ENCODE peak calls at places on chromosomes 1 and 21, in six cellular contexts. T, I, G, J, S and D are unnamed samples. For H3K27me3, the result is how much of the 10 kb centered on the place peaks cover.

GRCh38 chr1:77605246-77606026 is 77.0 kb downstream of the ZZZ3 start:
- DNase-seq in T (no peak), I (no peak), G (peak), J (peak), S (peak), D (peak)

GRCh38 chr1:107687846-107688753 is 276.9 kb downstream of the VAV3 start:
- DNase-seq in T (no peak), I (no peak), G (no peak), J (peak), S (no peak), D (no peak)

GRCh38 chr1:235999259-235999925 is 65.5 kb downstream of the NID1 start:
- DNase-seq in T (no peak), I (peak), G (no peak), J (peak), S (peak), D (no peak)

GRCh38 chr1:91881280-91881679 is 4.7 kb downstream of the TGFBR3 start:
- DNase-seq in T (no peak), I (no peak), G (no peak), J (no peak), S (no peak), D (no peak)

GRCh38 chr1:6248798-6249731 is 5.1 kb downstream of the HES3 start:
- DNase-seq in T (peak), I (peak), G (no peak), J (peak), S (no peak), D (no peak)

GRCh38 chr1:26471498-26472329 is 526 bp upstream of the HMGN2 start:
- DNase-seq in T (peak), I (peak), G (peak), J (peak), S (peak), D (peak)

GRCh38 chr1:178057863-178058576 is 35.9 kb upstream of the RASAL2 start:
- DNase-seq in T (peak), I (no peak), G (no peak), J (peak), S (peak), D (peak)

GRCh38 chr1:5222626-5223025 is 568.2 kb downstream of the AJAP1 start:
- DNase-seq in T (no peak), I (no peak), G (no peak), J (no peak), S (no peak), D (no peak)

GRCh38 chr21:40618216-40618615 is 228.7 kb downstream of the DSCAM start:
- DNase-seq in T (no peak), I (no peak), G (no peak), J (no peak), S (no peak), D (no peak)

GRCh38 chr1:47433453-47434050 is 4.3 kb upstream of the FOXD2 start:
- DNase-seq in T (no peak), I (no peak), G (no peak), J (no peak), S (no peak), D (no peak)

GRCh38 chr1:27632387-27633297 is 2.3 kb downstream of the FGR start:
- DNase-seq in T (no peak), I (no peak), G (no peak), J (no peak), S (no peak), D (no peak)

GRCh38 chr1:46757256-46757955 is 38.5 kb upstream of the EFCAB14 start:
- DNase-seq in T (no peak), I (no peak), G (peak), J (peak), S (peak), D (no peak)

DNA sequence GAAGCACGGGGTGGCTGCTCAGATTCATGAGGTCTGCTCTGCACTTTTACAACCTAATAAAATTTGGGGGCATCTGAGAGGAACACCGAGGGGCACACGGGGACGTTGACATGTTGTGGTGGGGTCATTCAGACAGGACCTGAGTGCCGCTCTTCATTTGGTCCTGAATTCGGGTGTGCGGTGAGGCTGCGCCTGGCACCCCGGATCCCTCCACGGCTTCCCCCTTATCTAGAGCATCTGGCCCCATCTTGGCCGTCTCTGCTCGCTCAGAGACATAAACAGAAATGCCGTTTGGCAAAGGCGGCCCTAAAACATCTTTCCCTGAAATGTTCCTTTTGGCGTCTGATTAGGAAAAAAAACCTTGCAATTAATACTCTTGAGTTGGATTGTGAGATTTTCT is 157.2 kb downstream of the PRDM16 start:
- DNase-seq in T (no peak), I (no peak), G (no peak), J (no peak), S (no peak), D (no peak)
- H3K27me3 ChIP-seq in T (under half), I (under half), G (under half), J (under half), S (under half), D (under half)

GRCh38 chr1:8239306-8240023 is 78.4 kb upstream of the SLC45A1 start:
- DNase-seq in T (peak), I (no peak), G (no peak), J (no peak), S (peak), D (no peak)
- H3K27me3 ChIP-seq in T (under half), I (under half), G (under half), J (under half), S (under half), D (under half)

DNA sequence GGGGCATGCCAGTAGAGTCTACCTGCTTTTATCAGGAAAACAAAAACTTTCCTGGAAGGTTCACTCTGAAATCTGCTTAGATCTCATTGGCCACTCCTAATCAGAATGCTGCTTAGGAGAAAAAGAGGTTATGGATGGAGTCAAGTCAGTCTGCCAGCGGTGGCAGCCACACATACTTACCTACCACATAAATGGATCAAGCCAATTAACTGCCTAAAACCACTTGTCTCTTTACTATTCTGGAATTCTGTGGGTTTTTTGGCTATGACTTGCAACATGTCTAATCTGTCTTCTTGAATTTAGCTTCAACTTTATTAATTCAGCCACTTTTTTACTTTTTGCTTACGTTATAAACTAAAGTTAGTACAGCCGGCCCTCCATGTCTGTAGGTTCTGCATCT is 140.2 kb upstream of the SERTAD4 start:
- DNase-seq in T (no peak), I (no peak), G (no peak), J (no peak), S (no peak), D (no peak)
- H3K27me3 ChIP-seq in T (under half), I (under half), G (under half), J (under half), S (under half), D (under half)

DNA sequence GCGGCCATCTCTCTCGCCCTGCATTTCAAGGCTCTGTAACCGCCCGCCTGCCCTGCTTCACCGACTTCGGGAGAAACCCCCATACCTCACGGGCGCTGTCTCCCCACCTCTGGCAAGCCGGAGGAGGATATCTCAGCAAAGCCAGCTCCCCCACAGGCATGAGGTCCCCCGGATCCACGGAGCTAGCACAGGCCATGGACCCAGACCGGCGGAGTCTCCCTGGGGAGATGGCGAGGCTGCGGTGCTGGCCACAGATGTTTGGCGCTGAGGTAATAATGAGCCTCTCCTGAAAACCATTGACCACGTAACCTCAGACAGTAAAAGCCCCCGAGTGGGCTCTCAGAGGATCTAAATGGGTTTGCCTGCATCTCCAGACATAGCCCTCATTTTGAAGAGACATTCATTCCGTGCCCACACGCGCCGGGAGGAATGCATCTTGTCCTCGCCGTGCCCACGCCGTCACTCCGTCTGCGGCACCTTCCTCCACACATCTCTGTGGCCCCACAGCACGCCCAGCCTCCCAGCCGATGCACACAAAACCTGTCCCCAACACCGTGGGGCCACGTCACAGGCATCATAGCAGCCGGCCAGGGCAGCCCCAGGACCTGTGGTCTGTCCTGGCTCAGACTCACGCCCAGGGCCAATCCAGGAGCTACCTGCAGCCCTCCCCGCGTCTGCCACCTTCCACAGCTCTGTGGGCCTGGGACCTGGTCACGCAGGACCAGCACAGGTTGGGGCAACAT is 150.9 kb downstream of the PRDM16 start:
- DNase-seq in T (no peak), I (no peak), G (no peak), J (no peak), S (no peak), D (no peak)
- H3K27me3 ChIP-seq in T (under half), I (under half), G (under half), J (half or more), S (under half), D (under half)

GRCh38 chr1:204706838-204707509 is 21.4 kb upstream of the LRRN2 start:
- DNase-seq in T (no peak), I (no peak), G (no peak), J (no peak), S (no peak), D (no peak)
- H3K27me3 ChIP-seq in T (under half), I (under half), G (under half), J (half or more), S (under half), D (under half)

GRCh38 chr1:10874351-10874750 is 77.9 kb upstream of the CASZ1 start:
- DNase-seq in T (no peak), I (no peak), G (no peak), J (no peak), S (no peak), D (no peak)

GRCh38 chr1:10869933-10870332 is 73.5 kb upstream of the CASZ1 start:
- DNase-seq in T (no peak), I (no peak), G (no peak), J (no peak), S (no peak), D (no peak)

GRCh38 chr1:10868599-10868965 is 72.1 kb upstream of the CASZ1 start:
- DNase-seq in T (no peak), I (no peak), G (no peak), J (no peak), S (no peak), D (no peak)

GRCh38 chr1:10870493-10871096 is 74.1 kb upstream of the CASZ1 start:
- DNase-seq in T (no peak), I (no peak), G (no peak), J (no peak), S (no peak), D (no peak)

DNA sequence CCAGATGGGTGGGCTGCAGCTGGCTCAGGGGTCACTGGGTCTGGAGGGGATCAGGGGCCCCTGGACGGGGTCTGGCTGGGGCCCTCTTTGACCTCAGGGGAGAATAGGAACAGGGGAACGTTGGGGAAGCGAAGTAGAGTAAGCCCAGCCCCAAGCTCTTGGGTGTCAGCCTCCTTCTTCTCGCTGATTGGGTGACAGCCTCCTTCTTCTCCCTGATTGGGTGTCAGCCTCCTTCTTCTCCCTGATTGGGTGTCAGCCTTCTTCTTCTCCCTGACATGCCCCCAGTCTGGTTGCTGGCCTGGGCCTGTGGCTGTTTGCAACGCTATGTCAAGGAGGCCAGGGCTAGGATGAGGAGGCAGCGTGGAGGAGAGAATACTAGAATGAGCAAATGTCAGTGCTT is 76.7 kb upstream of the CASZ1 start:
- DNase-seq in T (no peak), I (peak), G (no peak), J (no peak), S (no peak), D (no peak)
- H3K27me3 ChIP-seq in T (under half), I (under half), G (under half), J (under half), S (under half), D (under half)